ENCODE peak calls at places on chromosomes 6 and 20, in seven cellular contexts. Q is choroid plexus epithelial cell; J is glutamatergic neuron; E is A549; B is CD4-positive, alpha-beta T cell; M is tibial artery; T is PC-3. Z is an unnamed sample.
A peak's percentile ranks its signal among the peaks of the same experiment; 100 is the strongest.

GRCh38 chr20:63534831-63535651 is 2.1 kb downstream of the PTK6 start:
- DNase-seq in Q (no peak), J (peak; percentile 40), E (no peak), B (no peak), M (no peak), T (no peak), Z (peak; percentile 15)

GRCh38 chr6:129253731-129254130 is 370.8 kb downstream of the LAMA2 start:
- DNase-seq in Q (no peak), J (no peak), E (no peak), B (no peak), M (no peak), T (no peak), Z (no peak)

GRCh38 chr6:72554761-72555221 is 67.1 kb upstream of the KCNQ5 start:
- DNase-seq in Q (peak; percentile 12), J (no peak), E (no peak), B (no peak), M (no peak), T (peak; percentile 39), Z (no peak)

GRCh38 chr20:62480318-62480717 is 4.5 kb upstream of the GATA5 start:
- DNase-seq in Q (no peak), J (no peak), E (no peak), B (no peak), M (no peak), T (no peak), Z (no peak)

GRCh38 chr6:131135244-131136020 is at the start of gene AKAP7:
- DNase-seq in Q (peak; percentile 46), J (peak; percentile 87), E (peak; percentile 74), B (peak; percentile 40), M (peak; percentile 64), T (peak; percentile 64), Z (peak; percentile 82)

GRCh38 chr6:123415844-123416468 is 220.8 kb downstream of the TRDN start:
- DNase-seq in Q (peak; percentile 77), J (peak; percentile 61), E (peak; percentile 0), B (no peak), M (peak; percentile 50), T (peak; percentile 59), Z (peak; percentile 62)

GRCh38 chr6:37024665-37025337 is 19.3 kb downstream of the FGD2 start:
- DNase-seq in Q (no peak), J (no peak), E (peak; percentile 49), B (no peak), M (no peak), T (peak; percentile 95), Z (no peak)

GRCh38 chr6:36198986-36199385 is 2.4 kb downstream of the BRPF3 start:
- DNase-seq in Q (no peak), J (no peak), E (no peak), B (no peak), M (no peak), T (no peak), Z (no peak)

GRCh38 chr6:44735631-44735963 is 348.1 kb downstream of the CDC5L start:
- DNase-seq in Q (peak; percentile 63), J (no peak), E (peak; percentile 3), B (no peak), M (no peak), T (peak; percentile 54), Z (no peak)

GRCh38 chr6:158863646-158864045 is 44.5 kb upstream of the EZR start:
- DNase-seq in Q (peak; percentile 37), J (no peak), E (no peak), B (no peak), M (no peak), T (no peak), Z (no peak)

GRCh38 chr6:148347076-148348054 is 4.7 kb downstream of the SASH1 start:
- DNase-seq in Q (no peak), J (no peak), E (no peak), B (no peak), M (no peak), T (no peak), Z (no peak)

GRCh38 chr20:8805737-8806442 is 263.0 kb upstream of the PLCB4 start:
- DNase-seq in Q (no peak), J (no peak), E (no peak), B (no peak), M (no peak), T (peak; percentile 44), Z (no peak)

GRCh38 chr6:132084811-132085509 is 133.8 kb upstream of the CCN2 start:
- DNase-seq in Q (peak; percentile 97), J (no peak), E (no peak), B (no peak), M (no peak), T (peak; percentile 45), Z (no peak)

GRCh38 chr20:54123587-54124180 is 50.1 kb downstream of the CYP24A1 start:
- DNase-seq in Q (peak; percentile 96), J (no peak), E (peak; percentile 93), B (no peak), M (no peak), T (peak; percentile 100), Z (peak; percentile 14)

GRCh38 chr6:108501559-108501958 is 59.2 kb upstream of the FOXO3 start:
- DNase-seq in Q (peak; percentile 40), J (no peak), E (no peak), B (no peak), M (no peak), T (peak; percentile 59), Z (no peak)

DNA sequence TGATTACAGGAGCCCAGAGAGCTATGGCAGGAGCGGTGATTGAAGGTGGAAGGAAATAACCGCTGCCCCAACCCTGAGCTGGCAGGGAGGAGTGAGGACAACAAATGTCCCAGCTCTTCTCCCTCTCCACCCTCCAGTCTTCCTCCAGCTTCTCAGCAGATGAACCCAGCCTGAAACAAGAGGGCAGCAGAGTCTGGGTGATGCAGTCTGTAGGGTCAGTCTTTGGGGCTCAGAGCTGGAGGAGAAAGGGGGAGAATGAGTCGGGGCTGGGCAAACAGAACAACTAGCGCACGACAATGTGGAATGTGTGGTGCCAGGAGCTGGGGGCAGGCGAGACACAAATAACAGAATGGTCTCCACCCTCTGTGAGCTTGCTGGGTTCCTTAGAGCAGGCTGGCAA is 4.5 kb upstream of the GUCA1A start:
- DNase-seq in Q (no peak), J (no peak), E (no peak), B (no peak), M (no peak), T (peak; percentile 7), Z (no peak)
- TF ChIP-seq CTCF in Q (peak; percentile 11), J (no peak), E (no peak), B (no peak), M (no peak), T (peak; percentile 31), Z (no peak)

GRCh38 chr20:42483694-42484303 is 705.9 kb downstream of the PTPRT start:
- DNase-seq in Q (no peak), J (peak; percentile 74), E (no peak), B (no peak), M (no peak), T (no peak), Z (peak; percentile 53)
- TF ChIP-seq CTCF in Q (no peak), J (peak; percentile 82), E (no peak), B (no peak), M (no peak), T (peak; percentile 30), Z (peak; percentile 62)

DNA sequence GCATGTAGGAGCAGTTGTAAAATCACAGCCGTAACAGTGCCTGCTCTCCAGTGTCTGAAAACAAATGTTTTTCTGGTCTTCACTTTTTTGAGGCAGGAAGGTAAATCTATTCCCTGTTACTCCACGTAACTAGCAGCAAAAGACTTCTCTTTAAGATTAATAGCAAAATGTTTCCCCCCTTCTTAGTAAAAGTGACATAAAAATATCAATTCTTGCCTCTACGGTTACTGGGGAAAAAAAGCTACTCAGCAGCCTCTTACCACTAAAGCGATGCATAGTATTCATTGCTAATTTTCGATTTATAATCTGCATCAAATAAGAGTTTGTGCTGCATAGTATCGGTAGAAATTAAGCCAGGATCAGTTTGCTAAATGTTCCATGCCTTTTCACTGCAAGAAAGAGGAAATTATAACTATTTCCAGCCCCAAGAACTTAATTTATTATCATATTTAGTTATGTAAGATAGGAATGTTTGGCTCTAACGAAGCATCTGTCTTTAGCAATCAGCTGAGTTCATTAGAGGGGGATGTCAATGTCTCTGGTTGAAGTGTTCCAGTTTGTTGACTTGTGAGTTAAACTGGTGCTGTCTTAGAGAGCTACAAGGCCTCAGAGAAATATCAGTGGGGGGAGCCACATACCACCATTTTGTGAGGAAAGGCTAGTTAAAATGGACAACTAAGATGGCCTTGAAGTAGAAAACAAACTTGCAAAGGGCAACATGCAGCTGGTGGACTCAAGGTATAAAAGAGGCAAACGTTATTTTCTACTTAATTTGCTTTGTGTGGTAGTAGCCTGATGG is 630 bp upstream of the TSPYL1 start:
- DNase-seq in Q (peak; percentile 45), J (no peak), E (no peak), B (no peak), M (no peak), T (no peak), Z (no peak)
- TF ChIP-seq CTCF in Q (no peak), J (no peak), E (no peak), B (no peak), M (no peak), T (no peak), Z (no peak)

GRCh38 chr6:21238208-21238607 is 355.3 kb upstream of the SOX4 start:
- DNase-seq in Q (no peak), J (no peak), E (no peak), B (no peak), M (no peak), T (no peak), Z (no peak)
- TF ChIP-seq CTCF in Q (no peak), J (no peak), E (no peak), B (no peak), M (no peak), T (no peak), Z (no peak)

GRCh38 chr20:55668659-55669058 is 336.7 kb downstream of the CBLN4 start:
- DNase-seq in Q (no peak), J (no peak), E (no peak), B (no peak), M (no peak), T (no peak), Z (no peak)

GRCh38 chr20:55667024-55667423 is 338.3 kb downstream of the CBLN4 start:
- DNase-seq in Q (no peak), J (no peak), E (no peak), B (no peak), M (no peak), T (no peak), Z (no peak)

GRCh38 chr20:55667955-55668354 is 337.4 kb downstream of the CBLN4 start:
- DNase-seq in Q (no peak), J (no peak), E (no peak), B (no peak), M (no peak), T (no peak), Z (peak; percentile 3)
- TF ChIP-seq CTCF in Q (no peak), J (no peak), E (no peak), B (no peak), M (no peak), T (no peak), Z (no peak)

Z was measured in nephron progenitor cell.